ENCODE peak calls at places on chromosome 14, in ten cellular contexts. N is HFF-Myc, O is astrocyte of the spinal cord, V is lower leg skin, A is right atrium auricular region, Z is sigmoid colon, J is fibroblast of mammary gland, K is uterus, B is choroid plexus epithelial cell, U is upper lobe of left lung. Q is an unnamed sample.
A peak's percentile ranks its signal among the peaks of the same experiment; 100 is the strongest.

GRCh38 chr14:98197933-98198332 is 1074.1 kb downstream of the BCL11B start:
- DNase-seq in J (no peak), A (no peak), K (no peak), B (no peak), O (no peak), U (no peak), N (no peak), Z (no peak), V (no peak), Q (no peak)

GRCh38 chr14:86521032-86521730 is 991.2 kb downstream of the FLRT2 start:
- DNase-seq in B (no peak), U (no peak), Z (no peak), O (no peak), A (no peak), N (no peak), J (no peak), K (no peak), V (no peak), Q (no peak)

GRCh38 chr14:84465890-84466289 is 1064.1 kb upstream of the FLRT2 start:
- DNase-seq in Z (no peak), N (no peak), A (no peak), U (no peak), J (no peak), O (peak; percentile 13), B (no peak), K (no peak), V (no peak), Q (no peak)

GRCh38 chr14:105092124-105092911 is 27.1 kb upstream of the GPR132 start:
- DNase-seq in B (no peak), K (peak; percentile 44), A (no peak), N (no peak), O (no peak), U (no peak), V (no peak), J (no peak), Z (peak; percentile 84), Q (no peak)

GRCh38 chr14:55819610-55820304 is 239.8 kb downstream of the KTN1 start:
- DNase-seq in B (no peak), K (no peak), N (no peak), J (no peak), Z (no peak), A (no peak), U (no peak), V (no peak), O (no peak), Q (no peak)

GRCh38 chr14:91116913-91117588 is 3.2 kb downstream of the DGLUCY start:
- DNase-seq in V (no peak), N (no peak), J (no peak), B (no peak), O (no peak), U (no peak), A (no peak), K (no peak), Z (no peak), Q (no peak)

GRCh38 chr14:88910386-88910785 is 85.9 kb downstream of the TTC8 start:
- DNase-seq in N (no peak), K (no peak), J (no peak), O (no peak), U (peak; percentile 21), Z (no peak), B (no peak), A (no peak), V (no peak), Q (no peak)

GRCh38 chr14:106530423-106531107 is 1004.2 kb downstream of the TMEM121 start:
- DNase-seq in O (no peak), B (no peak), Z (no peak), A (no peak), V (no peak), U (peak; percentile 39), N (no peak), K (no peak), J (no peak), Q (no peak)

GRCh38 chr14:63982156-63982555 is 129.4 kb downstream of the SYNE2 start:
- DNase-seq in V (no peak), Z (no peak), N (no peak), O (no peak), B (no peak), J (no peak), A (no peak), U (no peak), K (no peak), Q (no peak)

DNA sequence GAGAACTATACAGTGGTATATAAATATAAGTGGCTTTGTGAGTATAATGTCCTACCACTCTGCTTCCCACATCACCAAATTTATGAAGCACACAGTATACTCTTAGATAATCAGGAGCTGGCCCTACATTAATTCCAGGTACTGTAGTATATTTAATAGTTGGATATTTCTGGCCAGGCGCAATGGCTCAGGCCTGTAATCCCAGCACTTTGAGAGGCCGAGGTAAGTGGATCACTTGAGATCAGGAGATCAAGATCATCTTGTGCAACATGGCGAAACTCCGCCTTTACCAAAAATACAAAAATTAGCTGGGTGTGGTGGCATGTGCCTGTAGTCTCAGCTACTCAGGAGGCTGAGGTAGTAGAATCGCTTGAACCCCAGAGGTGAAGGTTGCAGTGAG is 104.0 kb downstream of the FOXA1 start:
- DNase-seq in U (no peak), B (no peak), O (no peak), K (no peak), V (no peak), J (no peak), Z (no peak), A (no peak), N (no peak), Q (no peak)
- H3K4me3 ChIP-seq in U (no peak overlapping the region), B (no peak overlapping the region), O (no peak overlapping the region), K (no peak overlapping the region), V (no peak overlapping the region), J (no peak overlapping the region), Z (no peak overlapping the region), A (no peak overlapping the region), N (no peak overlapping the region), Q (no peak overlapping the region)

GRCh38 chr14:69812725-69813124 is 15.7 kb upstream of the SLC10A1 start:
- DNase-seq in A (no peak), K (no peak), O (no peak), B (no peak), U (no peak), Z (no peak), N (no peak), J (no peak), V (no peak), Q (no peak)
- TF ChIP-seq CTCF in A (no peak), K (no peak), O (no peak), B (no peak), U (no peak), Z (no peak), N (no peak), J (no peak), V (no peak), Q (no peak)

GRCh38 chr14:102774391-102775153 is 2.7 kb upstream of the TRAF3 start:
- DNase-seq in J (peak; percentile 77), N (no peak), V (peak; percentile 43), A (peak; percentile 68), B (peak; percentile 89), U (no peak), O (peak; percentile 82), Z (no peak), K (peak; percentile 42), Q (no peak)
- H3K4me3 ChIP-seq in J (no peak overlapping the region), N (no peak overlapping the region), V (no peak overlapping the region), A (no peak overlapping the region), B (peak overlapping the region; percentile 29), U (no peak overlapping the region), O (no peak overlapping the region), Z (no peak overlapping the region), K (no peak overlapping the region), Q (no peak overlapping the region)

GRCh38 chr14:27528328-27528727 is 930.5 kb upstream of the NOVA1 start:
- DNase-seq in U (no peak), O (peak; percentile 30), V (no peak), K (no peak), Z (no peak), J (peak; percentile 57), B (peak; percentile 23), N (no peak), A (no peak), Q (no peak)
- TF ChIP-seq CTCF in U (no peak), O (peak; percentile 53), V (no peak), K (no peak), Z (no peak), J (peak; percentile 60), B (peak; percentile 35), N (no peak), A (no peak), Q (no peak)

GRCh38 chr14:97033556-97034081 is 236.4 kb downstream of the VRK1 start:
- DNase-seq in Z (no peak), U (peak; percentile 68), O (no peak), A (no peak), N (no peak), J (no peak), K (no peak), V (no peak), B (no peak), Q (no peak)
- H3K4me3 ChIP-seq in Z (no peak overlapping the region), U (no peak overlapping the region), O (no peak overlapping the region), A (peak overlapping the region; percentile 31), N (no peak overlapping the region), J (no peak overlapping the region), K (no peak overlapping the region), V (no peak overlapping the region), B (no peak overlapping the region), Q (peak overlapping the region; percentile 26)

Q was measured in coronary artery.